ENCODE peak calls at places on chromosomes 2 and 18, in seven cellular contexts. N, O, R, I, C, L and Z are unnamed samples. For H3K27me3 and H3K4me1, the result is how much of the 10 kb centered on the place peaks cover.

GRCh38 chr2:152875832-152876669 is 157.6 kb downstream of the ARL6IP6 start:
- DNase-seq in C (no peak), R (no peak), I (no peak), O (no peak), L (no peak), N (no peak), Z (no peak)

GRCh38 chr2:56132138-56132537 is 51.7 kb upstream of the CCDC85A start:
- DNase-seq in N (peak), C (peak), L (no peak), O (no peak), I (no peak), R (no peak), Z (no peak)

GRCh38 chr2:200667397-200667796 is 81.6 kb downstream of the AOX1 start:
- DNase-seq in L (no peak), O (no peak), R (no peak), I (no peak), C (no peak), N (no peak), Z (no peak)

GRCh38 chr18:43662657-43663056 is 385.4 kb upstream of the SYT4 start:
- DNase-seq in R (no peak), I (no peak), C (no peak), O (no peak), L (no peak), N (no peak), Z (no peak)

GRCh38 chr18:55415258-55415871 is 172.6 kb downstream of the TCF4 start:
- DNase-seq in O (peak), R (peak), C (peak), I (peak), N (peak), L (peak), Z (peak)

GRCh38 chr2:226795281-226796011 is 4.2 kb downstream of the IRS1 start:
- DNase-seq in I (no peak), R (no peak), C (no peak), N (no peak), O (peak), L (peak), Z (no peak)

GRCh38 chr2:116510117-116510671 is 1304.3 kb upstream of the DDX18 start:
- DNase-seq in L (no peak), I (no peak), N (peak), O (no peak), R (no peak), C (peak), Z (no peak)

GRCh38 chr18:75582406-75582821 is 154.9 kb upstream of the SMIM21 start:
- DNase-seq in O (no peak), N (no peak), C (no peak), I (no peak), L (no peak), R (no peak), Z (no peak)

GRCh38 chr2:88575051-88575450 is 52.2 kb downstream of the EIF2AK3 start:
- DNase-seq in L (no peak), O (no peak), C (no peak), N (no peak), I (no peak), R (no peak), Z (no peak)

GRCh38 chr2:189865836-189866235 is 81.6 kb downstream of the PMS1 start:
- DNase-seq in R (no peak), L (no peak), I (no peak), O (no peak), C (no peak), N (no peak), Z (no peak)

GRCh38 chr2:181281206-181281832 is 175.9 kb upstream of the ITGA4 start:
- DNase-seq in N (no peak), O (no peak), C (no peak), I (peak), R (no peak), L (peak), Z (peak)

GRCh38 chr18:43283299-43283698 is 6.0 kb upstream of the SYT4 start:
- DNase-seq in R (no peak), L (no peak), O (no peak), I (no peak), C (no peak), N (no peak), Z (no peak)

GRCh38 chr2:207064128-207064694 is 101.5 kb downstream of the KLF7 start:
- DNase-seq in N (no peak), L (no peak), C (no peak), O (no peak), I (no peak), R (no peak), Z (no peak)

GRCh38 chr2:69384618-69385081 is 2.4 kb downstream of the GFPT1 start:
- DNase-seq in N (no peak), I (no peak), O (no peak), L (no peak), R (no peak), C (no peak), Z (no peak)

GRCh38 chr18:48983793-48984437 is 33.1 kb upstream of the SMAD7 start:
- DNase-seq in I (no peak), R (no peak), O (peak), C (no peak), L (peak), N (no peak), Z (no peak)

GRCh38 chr2:172429351-172429968 is 2.1 kb downstream of the ITGA6 start:
- DNase-seq in I (no peak), R (no peak), O (no peak), C (peak), N (no peak), L (no peak), Z (no peak)

GRCh38 chr18:31302991-31303390 is 15.0 kb upstream of the DSG1 start:
- DNase-seq in R (no peak), I (no peak), L (no peak), O (no peak), N (no peak), C (no peak), Z (no peak)

GRCh38 chr18:58847383-58848071 is 17.1 kb upstream of the ZNF532 start:
- DNase-seq in O (peak), N (peak), C (peak), R (no peak), I (no peak), L (no peak), Z (no peak)

GRCh38 chr2:176584333-176584732 is 315.1 kb downstream of the MTX2 start:
- DNase-seq in O (no peak), R (no peak), C (no peak), I (no peak), L (no peak), N (no peak), Z (no peak)
- H3K27ac ChIP-seq in O (no peak), R (no peak), C (no peak), I (no peak), L (no peak), N (no peak), Z (no peak)

DNA sequence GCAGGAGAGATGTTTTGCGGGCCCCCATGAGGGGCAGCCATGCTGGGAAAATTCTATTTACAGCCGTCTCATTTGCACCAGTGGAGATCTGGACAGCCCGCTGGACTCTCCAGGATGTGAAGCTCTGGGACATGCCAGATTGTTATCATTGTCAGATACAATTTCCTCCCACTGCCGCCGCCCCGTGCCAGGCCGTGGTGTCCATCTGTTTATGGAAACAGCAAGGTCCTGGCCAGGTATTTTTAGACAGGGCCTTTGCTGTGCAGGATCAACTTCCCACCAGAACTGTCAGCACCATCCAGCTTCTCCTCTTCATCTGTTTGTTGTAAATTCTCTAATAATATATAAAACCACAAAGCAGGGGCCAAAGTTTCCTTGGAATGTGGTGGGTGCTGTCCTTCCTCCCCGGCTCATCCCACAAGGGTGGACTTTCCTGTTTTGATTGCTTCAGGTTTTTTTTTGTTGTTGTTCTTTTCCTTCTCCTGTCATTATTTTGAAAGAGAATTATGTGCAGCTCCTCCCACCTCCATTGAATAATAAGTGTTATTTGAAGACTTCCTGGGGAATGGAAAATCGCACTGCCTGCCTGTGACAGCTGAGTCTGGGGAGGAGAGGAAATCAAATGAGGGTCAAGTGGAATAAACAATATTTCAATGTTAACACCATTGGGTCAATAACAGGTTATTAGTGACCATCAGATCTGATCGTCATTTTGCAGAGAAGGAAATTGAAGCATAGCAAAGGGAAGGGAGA is 398.1 kb downstream of the TNS1 start:
- DNase-seq in R (no peak), I (no peak), N (no peak), C (no peak), L (no peak), O (peak), Z (no peak)
- H3K27me3 ChIP-seq in R (under half), I (under half), N (under half), C (under half), L (under half), O (under half), Z (under half)

DNA sequence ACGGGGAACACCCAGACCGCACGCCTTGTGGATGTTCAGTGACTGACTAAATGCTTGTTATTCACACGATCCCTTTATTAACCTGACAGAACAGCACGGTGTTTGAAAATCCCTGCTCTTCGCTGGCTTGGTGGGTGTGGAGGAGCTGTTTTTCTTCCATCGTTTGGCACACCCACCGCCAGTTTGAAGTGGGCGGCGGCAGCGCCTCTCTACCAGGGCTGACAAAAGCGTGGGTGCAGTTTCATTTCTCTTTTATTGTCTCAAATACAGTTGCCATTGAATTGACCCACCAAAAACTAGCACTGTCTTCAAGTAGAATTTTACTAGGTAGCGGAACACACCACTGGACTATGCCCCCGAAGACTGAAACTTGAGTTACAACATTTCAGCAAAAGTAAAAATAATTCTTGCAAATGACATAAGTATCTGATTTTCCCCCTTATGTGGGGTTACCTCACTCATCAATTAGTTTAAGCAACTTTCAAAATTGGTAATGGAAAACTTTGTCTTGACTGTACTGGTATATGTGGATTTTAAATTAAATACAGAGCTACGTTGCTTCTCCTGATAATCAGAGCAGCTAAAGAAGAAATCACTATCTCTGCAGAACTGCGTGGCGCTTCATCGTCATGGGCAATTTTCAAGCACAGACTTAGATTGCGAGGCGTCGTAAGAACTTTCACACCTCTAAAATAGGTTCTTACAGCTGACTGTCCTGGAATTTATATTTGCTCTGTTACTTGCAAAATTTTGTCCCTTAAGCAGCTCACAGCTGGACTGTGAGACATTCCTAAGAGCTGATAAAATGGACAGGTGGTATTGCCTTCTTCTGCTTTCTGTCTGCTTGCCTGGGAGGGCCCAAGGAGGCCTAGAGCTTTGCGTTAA is 60.9 kb downstream of the LDLRAD4 start:
- DNase-seq in O (no peak), C (no peak), R (no peak), N (no peak), L (no peak), I (no peak), Z (peak)
- H3K4me1 ChIP-seq in O (half or more), C (under half), R (half or more), N (under half), L (under half), I (half or more), Z (under half)

DNA sequence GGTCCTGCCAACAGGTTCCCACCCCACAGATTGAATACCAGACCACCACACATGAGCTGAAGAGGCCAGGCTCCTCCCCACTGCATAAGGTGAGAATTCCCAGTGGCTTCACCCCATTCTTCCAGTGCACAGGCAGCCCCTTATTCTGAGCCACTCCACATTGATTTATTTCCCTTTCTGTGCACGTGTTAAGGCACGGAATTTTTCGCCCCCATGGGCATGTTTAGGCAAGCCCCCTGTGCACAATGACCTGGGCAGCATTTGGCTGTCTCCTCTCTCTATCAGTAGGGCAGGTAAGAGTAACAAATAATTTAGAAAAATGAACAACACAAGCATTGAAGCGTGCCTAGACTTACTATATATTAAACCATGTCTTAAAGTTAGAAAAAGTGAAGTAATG is 15.2 kb upstream of the CHAC2 start:
- DNase-seq in O (no peak), N (no peak), L (no peak), C (no peak), R (no peak), I (no peak), Z (no peak)
- H3K27ac ChIP-seq in O (no peak), N (no peak), L (no peak), C (no peak), R (no peak), I (no peak), Z (no peak)

DNA sequence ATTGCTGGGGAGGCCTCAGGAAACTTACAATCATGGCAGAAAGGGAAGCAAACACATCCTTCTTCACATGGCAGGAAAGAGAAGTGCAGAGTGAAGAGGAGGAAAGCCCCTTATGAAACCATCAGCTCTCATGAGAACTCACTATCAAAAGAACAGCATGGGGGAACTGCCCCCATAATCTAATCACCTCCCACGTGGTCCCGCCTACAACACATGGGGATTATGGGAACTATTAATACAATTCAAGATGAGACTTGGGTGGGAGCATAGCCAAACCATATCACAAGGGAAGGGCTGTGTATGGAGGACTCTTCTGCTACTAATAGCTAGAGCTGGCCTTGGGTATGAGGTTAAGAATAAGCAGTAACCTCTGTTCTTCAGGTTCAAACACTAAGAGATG is 8.8 kb upstream of the SETBP1 start:
- DNase-seq in C (no peak), O (no peak), R (no peak), I (no peak), L (no peak), N (no peak), Z (no peak)
- H3K27me3 ChIP-seq in C (under half), O (under half), R (under half), I (under half), L (under half), N (under half), Z (under half)

DNA sequence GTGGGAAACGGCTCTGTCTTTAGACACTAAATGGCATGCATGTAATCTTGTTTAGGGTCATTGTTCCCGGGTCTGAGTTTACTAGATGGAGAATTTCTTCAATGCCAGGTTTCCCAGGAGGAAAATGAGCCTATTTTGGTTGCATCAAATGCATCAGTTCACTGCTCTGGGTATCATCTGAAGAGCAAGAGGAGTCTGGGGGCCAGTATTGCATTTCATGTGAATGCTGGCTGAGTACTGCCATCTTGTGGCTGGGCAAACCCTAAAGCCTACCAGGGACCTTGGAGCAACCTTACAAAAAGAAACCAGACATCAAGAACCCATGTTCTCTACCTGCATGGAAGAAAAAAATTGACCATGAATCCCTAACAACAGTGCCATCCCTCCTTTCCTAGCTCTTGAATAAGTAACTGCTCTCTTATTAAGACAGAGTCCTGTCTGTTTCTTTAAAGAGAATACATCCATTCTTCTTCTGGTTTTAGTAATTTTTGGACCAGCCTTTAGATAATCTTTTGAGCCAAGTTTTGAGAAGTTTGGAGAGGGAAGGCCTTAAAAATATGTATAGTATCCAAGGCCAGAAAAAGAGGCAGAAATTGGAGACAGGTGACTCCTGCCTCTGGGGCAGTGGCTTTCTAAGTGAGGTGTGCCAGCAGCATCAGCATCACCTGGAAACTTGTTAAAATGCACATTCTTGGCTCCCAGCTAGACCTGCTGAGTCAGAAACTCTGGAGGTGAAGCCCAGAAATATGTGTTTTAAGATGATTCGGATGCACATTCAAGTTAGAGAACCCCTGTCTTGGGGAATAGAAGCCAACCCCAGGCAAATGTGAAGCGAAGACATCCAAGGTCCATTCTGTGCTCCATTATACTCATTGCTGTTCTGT is 261.0 kb upstream of the CXCR4 start:
- DNase-seq in O (peak), R (peak), I (peak), L (peak), N (peak), C (peak), Z (peak)
- H3K4me1 ChIP-seq in O (under half), R (under half), I (half or more), L (half or more), N (under half), C (under half), Z (under half)